ENCODE peak calls at places on chromosomes 1 and 21, in five cellular contexts. I is breast epithelium, S is endothelial cell of umbilical vein, C is transverse colon, H is suprapubic skin. F is an unnamed sample.

GRCh38 chr1:30779294-30780071 is 21.9 kb upstream of the LAPTM5 start:
- DNase-seq in I (peak), H (peak), C (peak), S (peak), F (peak)

GRCh38 chr1:56448937-56449336 is 130.4 kb downstream of the PLPP3 start:
- DNase-seq in S (peak), H (no peak), I (no peak), C (no peak), F (no peak)

GRCh38 chr1:232922475-232922874 is 27.9 kb upstream of the NTPCR start:
- DNase-seq in I (no peak), C (no peak), S (no peak), H (no peak), F (no peak)

GRCh38 chr1:37919277-37919676 is 27.6 kb downstream of the INPP5B start:
- DNase-seq in S (no peak), H (no peak), I (no peak), C (no peak), F (no peak)

GRCh38 chr1:28437260-28437923 is 67.9 kb downstream of the PHACTR4 start:
- DNase-seq in H (no peak), I (peak), C (peak), S (peak), F (no peak)

GRCh38 chr1:27999055-27999454 is 39.3 kb downstream of the XKR8 start:
- DNase-seq in H (no peak), S (no peak), C (no peak), I (no peak), F (no peak)

GRCh38 chr1:228308628-228309547 is 97.7 kb downstream of the TRIM11 start:
- DNase-seq in S (no peak), C (no peak), H (peak), I (no peak), F (no peak)

GRCh38 chr1:218592688-218593087 is 247.6 kb downstream of the TGFB2 start:
- DNase-seq in C (no peak), H (no peak), S (peak), I (no peak), F (no peak)

GRCh38 chr1:186749820-186750219 is 69.6 kb upstream of the PTGS2 start:
- DNase-seq in I (no peak), H (no peak), C (no peak), S (no peak), F (no peak)

GRCh38 chr1:113219377-113219776 is 146.4 kb downstream of the LRIG2 start:
- DNase-seq in C (peak), I (no peak), S (no peak), H (no peak), F (no peak)

GRCh38 chr1:18926315-18927081 is 24.1 kb upstream of the ALDH4A1 start:
- DNase-seq in S (peak), C (peak), I (peak), H (peak), F (peak)

GRCh38 chr1:203120325-203121138 is 7.0 kb upstream of the ADORA1 start:
- DNase-seq in I (no peak), C (no peak), S (no peak), H (no peak), F (no peak)

GRCh38 chr21:26958792-26959191 is 8.1 kb downstream of the ADAMTS5 start:
- DNase-seq in C (no peak), H (no peak), I (no peak), S (no peak), F (no peak)

GRCh38 chr1:113137563-113137962 is 64.6 kb downstream of the LRIG2 start:
- DNase-seq in I (no peak), H (no peak), S (no peak), C (no peak), F (no peak)

GRCh38 chr1:85339089-85339488 is 62.7 kb upstream of the BCL10 start:
- DNase-seq in C (no peak), I (no peak), S (peak), H (no peak), F (no peak)

GRCh38 chr1:21781971-21782867 is 730 bp downstream of the USP48 start:
- DNase-seq in H (no peak), S (peak), C (peak), I (peak), F (no peak)

GRCh38 chr1:46673749-46674182 is 2.1 kb downstream of the TEX38 start:
- DNase-seq in I (no peak), H (no peak), C (no peak), S (peak), F (no peak)

GRCh38 chr21:27301216-27301615 is 334.3 kb upstream of the ADAMTS5 start:
- DNase-seq in H (no peak), I (no peak), C (no peak), S (no peak), F (no peak)

GRCh38 chr1:229087339-229087738 is 183.6 kb upstream of the RAB4A start:
- DNase-seq in I (no peak), H (no peak), C (no peak), S (no peak), F (no peak)

GRCh38 chr1:235024706-235025421 is 103.8 kb downstream of the TOMM20 start:
- DNase-seq in S (peak), H (peak), C (no peak), I (no peak), F (peak)

GRCh38 chr1:165828581-165829329 is 1.3 kb downstream of the UCK2 start:
- DNase-seq in S (peak), C (peak), H (peak), I (peak), F (peak)

GRCh38 chr1:219434285-219434950 is 178.5 kb downstream of the ZC3H11B start:
- DNase-seq in H (no peak), C (no peak), I (no peak), S (no peak), F (no peak)

GRCh38 chr1:34746785-34747637 is 7.8 kb upstream of the GJB5 start:
- DNase-seq in S (no peak), I (no peak), C (peak), H (no peak), F (no peak)

GRCh38 chr21:44648557-44649311 is 2.5 kb downstream of the KRTAP10-11 start:
- DNase-seq in I (no peak), H (no peak), S (no peak), C (no peak), F (no peak)

GRCh38 chr1:8212443-8212920 is 105.4 kb upstream of the SLC45A1 start:
- DNase-seq in C (no peak), S (no peak), H (no peak), I (no peak), F (no peak)

GRCh38 chr1:199302554-199302953 is 663.7 kb downstream of the PTPRC start:
- DNase-seq in S (peak), H (no peak), C (no peak), I (no peak), F (no peak)

GRCh38 chr1:199404191-199404590 is 623.3 kb upstream of the NR5A2 start:
- DNase-seq in I (no peak), C (no peak), S (no peak), H (no peak), F (no peak)

GRCh38 chr1:193216920-193217319 is 30.5 kb upstream of the B3GALT2 start:
- DNase-seq in H (no peak), C (no peak), I (no peak), S (no peak), F (no peak)

GRCh38 chr21:45406801-45407628 is 2.0 kb downstream of the COL18A1 start:
- DNase-seq in C (no peak), H (no peak), I (no peak), S (peak), F (peak)

GRCh38 chr1:116020668-116021272 is 44.5 kb downstream of the SLC22A15 start:
- DNase-seq in S (peak), I (no peak), C (peak), H (no peak), F (no peak)

GRCh38 chr1:226569879-226570547 is 21.4 kb downstream of the STUM start:
- DNase-seq in H (peak), C (no peak), S (no peak), I (no peak), F (peak)

GRCh38 chr21:42112223-42112622 is 41.1 kb downstream of the UMODL1 start:
- DNase-seq in H (no peak), C (no peak), I (no peak), S (no peak), F (no peak)

GRCh38 chr1:8903908-8904650 is 25.6 kb upstream of the ENO1 start:
- DNase-seq in I (peak), H (peak), C (peak), S (peak), F (no peak)

GRCh38 chr1:164672610-164673009 is 113.6 kb downstream of the PBX1 start:
- DNase-seq in H (no peak), I (no peak), S (no peak), C (no peak), F (no peak)

GRCh38 chr1:237025358-237026074 is 16.5 kb upstream of the RYR2 start:
- DNase-seq in C (no peak), H (no peak), S (no peak), I (no peak), F (no peak)

GRCh38 chr1:237032029-237032428 is 10.0 kb upstream of the RYR2 start:
- DNase-seq in S (no peak), I (no peak), C (no peak), H (no peak), F (no peak)

GRCh38 chr1:237029850-237030535 is 12.0 kb upstream of the RYR2 start:
- DNase-seq in I (no peak), H (no peak), C (no peak), S (no peak), F (no peak)

GRCh38 chr1:237031480-237031879 is 10.5 kb upstream of the RYR2 start:
- DNase-seq in H (no peak), S (no peak), C (no peak), I (no peak), F (no peak)

GRCh38 chr1:237029240-237029639 is 12.7 kb upstream of the RYR2 start:
- DNase-seq in S (no peak), C (no peak), H (no peak), I (no peak), F (no peak)
- TF ChIP-seq POLR2AphosphoS5 in S (no peak), C (no peak), H (no peak), I (no peak), F (no peak)

DNA sequence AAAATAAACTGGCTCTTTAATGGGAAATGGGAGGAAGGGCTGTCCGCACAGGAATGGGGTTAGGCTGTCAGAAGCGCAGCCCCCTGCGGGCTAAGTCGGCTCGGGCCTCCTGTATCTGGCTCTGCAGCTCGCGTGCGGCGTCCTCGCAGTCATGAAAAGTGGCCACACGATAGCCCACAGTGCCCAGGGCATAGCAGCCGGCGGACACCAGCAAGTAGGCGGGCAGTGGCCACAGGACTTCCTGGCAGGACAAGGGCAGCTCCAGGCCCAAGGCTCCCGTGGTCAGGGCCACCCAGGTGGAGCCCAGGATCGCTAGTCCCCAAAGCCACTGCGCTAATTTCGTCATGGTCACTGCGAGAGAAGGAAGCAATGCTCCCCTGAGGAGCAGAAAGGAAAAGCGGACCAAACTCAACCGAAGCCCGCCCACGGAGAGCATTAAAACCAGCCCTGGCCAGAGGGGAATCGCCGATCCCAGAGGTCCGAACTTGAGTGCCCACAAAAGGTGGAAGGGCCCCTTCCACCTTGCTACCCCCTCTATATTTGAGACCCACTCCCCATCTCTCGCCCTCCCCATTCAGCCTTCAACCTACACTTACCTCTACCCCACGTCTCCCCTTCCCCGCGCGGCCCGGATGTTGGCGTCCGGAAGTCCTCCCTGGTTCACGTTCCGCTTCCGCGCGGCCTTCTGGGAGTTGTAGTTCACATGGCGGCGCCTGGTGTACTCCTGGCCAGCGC is at the start of gene DPM3:
- DNase-seq in S (peak), I (peak), C (peak), H (peak), F (peak)
- TF ChIP-seq CTCF in S (no peak), I (no peak), C (no peak), H (no peak), F (no peak)

GRCh38 chr1:51859333-51859732 is 19.2 kb downstream of the NRDC start:
- DNase-seq in I (no peak), S (no peak), H (no peak), C (no peak), F (no peak)
- TF ChIP-seq POLR2A in I (no peak), S (no peak), H (no peak), C (no peak), F (no peak)

DNA sequence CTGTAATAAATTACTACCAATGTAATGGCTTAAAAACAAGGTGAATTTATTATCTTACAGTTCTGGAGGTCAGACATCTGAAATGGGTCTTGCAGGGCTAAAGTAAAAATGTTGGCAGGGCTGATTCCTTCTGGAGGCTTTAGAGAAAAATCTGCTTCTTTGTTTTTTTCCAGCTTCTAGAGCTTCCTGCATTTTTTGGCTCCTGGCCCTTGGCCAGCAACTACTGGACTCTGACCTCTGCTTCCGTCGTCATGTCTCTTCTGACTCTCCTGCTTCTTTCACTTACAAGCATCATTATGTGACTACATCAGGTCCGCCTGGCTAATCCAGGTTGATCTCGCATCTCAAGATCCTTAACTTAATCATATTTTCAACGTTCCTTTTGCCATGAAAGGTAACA is 350.9 kb downstream of the S1PR1 start:
- DNase-seq in H (no peak), S (peak), I (no peak), C (peak), F (no peak)
- TF ChIP-seq POLR2AphosphoS5 in H (no peak), S (no peak), I (no peak), C (no peak), F (no peak)

DNA sequence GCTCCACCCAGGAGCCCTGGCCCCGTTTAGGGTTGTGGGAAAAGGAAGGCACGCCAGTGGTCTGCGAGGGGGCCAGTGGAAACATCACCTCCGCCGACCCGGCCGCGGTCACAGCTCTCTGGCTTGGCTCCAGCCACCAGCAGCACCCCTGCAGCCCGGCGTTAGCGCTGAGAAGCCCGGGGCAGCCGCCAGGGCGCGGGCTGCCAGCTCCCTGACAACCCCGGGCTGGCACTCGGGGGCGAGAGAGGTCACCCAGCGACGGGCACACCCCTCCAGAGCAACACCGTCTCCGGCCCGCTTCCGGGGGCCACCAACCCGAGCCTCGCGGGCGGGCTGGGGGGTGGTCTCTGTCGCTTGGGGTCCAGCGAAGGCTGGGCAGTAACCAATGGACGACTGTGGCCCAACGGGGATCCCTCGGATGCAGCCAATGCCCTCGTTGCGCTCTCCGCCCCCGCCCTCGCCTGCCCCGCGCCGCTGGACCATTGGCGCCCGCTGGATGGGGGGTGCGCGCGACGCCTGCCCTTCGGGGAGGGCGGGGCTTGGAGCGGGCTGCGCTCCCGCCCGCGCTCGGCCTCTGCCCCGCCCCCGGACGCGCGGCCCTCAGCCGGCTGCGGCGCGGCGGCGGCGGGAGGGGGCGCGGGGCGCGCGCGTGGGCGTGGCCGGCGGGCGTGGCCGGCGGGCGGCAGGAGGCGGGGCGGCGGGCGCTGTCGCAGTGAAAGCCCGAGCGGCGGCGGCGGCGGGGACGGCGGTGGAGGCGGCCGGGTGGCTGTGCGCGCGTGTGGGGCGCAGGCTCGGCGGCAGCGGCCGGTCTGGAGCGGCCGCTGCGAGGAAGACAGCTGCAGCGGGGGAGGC is at the start of gene MAN1C1:
- DNase-seq in S (peak), H (peak), C (peak), I (peak), F (peak)
- TF ChIP-seq CTCF in S (peak), H (no peak), C (peak), I (peak), F (peak)

GRCh38 chr1:51516639-51517158 is 2.4 kb downstream of the EPS15 start:
- DNase-seq in C (no peak), H (no peak), S (peak), I (no peak), F (no peak)

GRCh38 chr1:51518730-51519047 is 377 bp downstream of the EPS15 start:
- DNase-seq in I (peak), S (no peak), H (peak), C (peak), F (peak)

GRCh38 chr1:51517361-51518032 is 1.6 kb downstream of the EPS15 start:
- DNase-seq in S (peak), H (no peak), I (no peak), C (no peak), F (no peak)

GRCh38 chr1:51519048-51519856 is at the start of gene EPS15:
- DNase-seq in S (peak), H (peak), I (peak), C (peak), F (peak)

DNA sequence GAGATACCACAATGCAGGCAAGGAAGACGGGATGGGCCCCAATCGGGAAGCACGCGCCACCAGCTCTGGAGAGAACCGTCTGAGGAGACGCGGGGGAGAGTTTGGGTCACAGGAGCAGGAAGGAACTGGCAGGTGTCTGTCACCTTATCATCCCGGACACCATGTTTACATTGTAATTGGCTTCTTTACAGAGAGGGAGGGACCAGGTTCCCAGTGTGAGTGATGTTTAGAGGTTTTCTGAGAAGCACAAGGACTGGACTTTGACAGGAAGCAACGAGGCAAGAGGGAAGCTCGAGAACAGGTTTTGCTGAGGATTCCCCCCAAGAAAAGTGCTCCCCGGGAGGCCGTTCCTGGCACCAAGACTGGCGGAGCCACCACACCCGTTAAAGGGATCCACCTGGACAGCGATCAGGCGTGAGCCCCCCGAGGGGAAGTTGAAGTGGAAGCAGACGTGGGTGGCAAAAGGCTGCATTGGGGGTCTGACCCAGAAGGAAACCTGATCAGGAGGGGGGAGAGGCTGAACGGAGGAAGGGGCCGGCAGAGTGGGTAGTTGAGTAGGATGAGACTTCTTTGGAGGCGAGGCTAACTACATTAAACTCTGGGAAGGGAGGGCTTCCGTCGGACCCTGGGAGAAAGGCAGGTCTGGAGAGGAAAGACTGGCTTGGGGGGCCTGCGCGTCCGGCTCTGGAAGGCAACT is 885 bp downstream of the EPS15 start:
- DNase-seq in C (peak), S (peak), I (peak), H (peak), F (peak)
- TF ChIP-seq POLR2A in C (peak), S (no peak), I (no peak), H (no peak), F (no peak)

GRCh38 chr1:206998811-206999210 is 28.6 kb upstream of the FCAMR start:
- DNase-seq in I (no peak), C (no peak), H (no peak), S (no peak), F (no peak)
- TF ChIP-seq POLR2AphosphoS5 in I (no peak), C (no peak), H (no peak), S (no peak), F (no peak)

GRCh38 chr1:17826165-17826488 is 71.0 kb downstream of the ACTL8 start:
- DNase-seq in S (no peak), H (no peak), I (no peak), C (peak), F (no peak)
- TF ChIP-seq CTCF in S (peak), H (peak), I (peak), C (peak), F (peak)

GRCh38 chr1:54886724-54887664 is at the start of gene DHCR24:
- DNase-seq in S (peak), H (peak), I (peak), C (peak), F (peak)
- TF ChIP-seq POLR2A in S (peak), H (no peak), I (no peak), C (peak), F (peak)